ENCODE peak calls at places on chromosomes 11 and 22, in ten cellular contexts. M is right lobe of liver; P is thoracic aorta; S is cardiac muscle cell; O is upper lobe of left lung; J is sigmoid colon; X is colonic mucosa; I is uterus; L is psoas muscle; D is CD8-positive, alpha-beta T cell. T is an unnamed sample. For H3K36me3 and H3K9me3, the result is how much of the 10 kb centered on the place peaks cover.

GRCh38 chr11:111283945-111284481 is 14.3 kb upstream of the POU2AF3 start:
- DNase-seq in M (no peak), P (no peak), S (no peak), O (peak), J (no peak), X (peak), I (no peak), L (no peak), D (no peak), T (peak)

GRCh38 chr11:112320668-112321067 is 60.0 kb upstream of the PLET1 start:
- DNase-seq in M (peak), P (peak), S (peak), O (no peak), J (peak), X (peak), I (peak), L (peak), D (no peak), T (peak)

GRCh38 chr11:97890466-97890865 is 1130.3 kb upstream of the CNTN5 start:
- DNase-seq in M (no peak), P (no peak), S (no peak), O (no peak), J (no peak), X (no peak), I (no peak), L (no peak), D (no peak), T (no peak)

GRCh38 chr11:22627421-22627820 is 1.8 kb upstream of the FANCF start:
- DNase-seq in M (no peak), P (no peak), S (no peak), O (no peak), J (no peak), X (no peak), I (no peak), L (no peak), D (no peak), T (no peak)

GRCh38 chr11:67270256-67271211 is 4.3 kb downstream of the GRK2 start:
- DNase-seq in M (no peak), P (no peak), S (no peak), O (no peak), J (peak), X (peak), I (peak), L (peak), D (peak), T (peak)

GRCh38 chr11:32615422-32615821 is 31.8 kb downstream of the EIF3M start:
- DNase-seq in M (no peak), P (no peak), S (peak), O (no peak), J (no peak), X (no peak), I (no peak), L (no peak), D (no peak), T (no peak)

GRCh38 chr11:16804104-16804947 is 65.9 kb downstream of the C11orf58 start:
- DNase-seq in M (peak), P (no peak), S (no peak), O (no peak), J (no peak), X (peak), I (no peak), L (no peak), D (no peak), T (peak)

GRCh38 chr22:24185001-24185500 is 3.8 kb downstream of the SUSD2 start:
- DNase-seq in M (no peak), P (no peak), S (no peak), O (peak), J (peak), X (no peak), I (no peak), L (no peak), D (no peak), T (no peak)

GRCh38 chr11:41051919-41052630 is 407.4 kb downstream of the LRRC4C start:
- DNase-seq in M (no peak), P (no peak), S (no peak), O (no peak), J (no peak), X (no peak), I (no peak), L (no peak), D (no peak), T (no peak)

GRCh38 chr11:22807855-22808558 is 21.6 kb downstream of the SVIP start:
- DNase-seq in M (no peak), P (no peak), S (no peak), O (no peak), J (no peak), X (no peak), I (no peak), L (no peak), D (no peak), T (no peak)

GRCh38 chr11:69497221-69497787 is 15.8 kb downstream of the LINC01488 start:
- DNase-seq in M (peak), P (peak), S (peak), O (peak), J (peak), X (no peak), I (peak), L (peak), D (no peak), T (peak)

GRCh38 chr22:20863356-20863755 is 4.5 kb downstream of the SNAP29 start:
- DNase-seq in M (no peak), P (no peak), S (no peak), O (no peak), J (no peak), X (no peak), I (no peak), L (no peak), D (no peak), T (no peak)

GRCh38 chr11:7576671-7577225 is 62.9 kb downstream of the PPFIBP2 start:
- DNase-seq in M (no peak), P (no peak), S (peak), O (peak), J (peak), X (peak), I (peak), L (peak), D (no peak), T (no peak)

GRCh38 chr11:57290288-57290687 is 34.5 kb downstream of the TNKS1BP1 start:
- DNase-seq in M (no peak), P (no peak), S (no peak), O (no peak), J (no peak), X (no peak), I (no peak), L (no peak), D (no peak), T (no peak)

GRCh38 chr11:61890536-61891330 is 612 bp downstream of the FADS3 start:
- DNase-seq in M (peak), P (peak), S (peak), O (no peak), J (peak), X (peak), I (peak), L (peak), D (peak), T (peak)
- TF ChIP-seq CTCF in M (no peak), P (no peak), S (no peak), O (no peak), J (no peak), X (no peak), I (no peak), L (no peak), D (no peak), T (no peak)

GRCh38 chr11:83047515-83048225 is 24.0 kb downstream of the RAB30 start:
- DNase-seq in M (no peak), P (no peak), S (no peak), O (no peak), J (no peak), X (no peak), I (no peak), L (no peak), D (no peak), T (no peak)
- H3K36me3 ChIP-seq in M (under half), P (under half), S (under half), O (under half), J (under half), X (under half), I (under half), L (under half), D (under half), T (under half)

DNA sequence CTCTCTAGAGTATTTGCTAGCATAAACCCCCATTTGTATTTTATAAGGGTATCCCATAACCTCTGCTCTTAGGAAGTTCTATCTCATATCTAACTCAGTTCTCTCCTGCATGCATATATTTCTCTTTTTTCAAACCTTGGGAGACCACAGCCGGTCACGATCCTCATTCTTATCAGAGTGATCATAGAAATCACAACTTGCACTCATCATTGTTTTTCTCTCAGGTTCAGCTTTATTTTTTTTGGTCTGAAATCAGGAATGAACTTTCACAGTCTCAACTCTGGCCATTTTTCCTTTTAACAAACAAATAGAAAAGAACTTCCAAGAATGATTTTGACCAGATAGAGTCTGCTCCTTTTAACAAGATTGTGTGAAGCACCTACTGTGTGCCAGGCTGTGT is 98.6 kb upstream of the BLID start:
- DNase-seq in M (no peak), P (no peak), S (no peak), O (no peak), J (no peak), X (no peak), I (no peak), L (no peak), D (no peak), T (no peak)
- H3K9me3 ChIP-seq in M (under half), P (under half), S (under half), O (under half), J (under half), X (under half), I (under half), L (under half), D (under half), T (under half)

GRCh38 chr11:84714316-84714780 is 912.8 kb downstream of the DLG2 start:
- DNase-seq in M (peak), P (no peak), S (peak), O (no peak), J (no peak), X (peak), I (no peak), L (peak), D (peak), T (no peak)
- TF ChIP-seq CTCF in M (peak), P (no peak), S (peak), O (no peak), J (no peak), X (peak), I (no peak), L (peak), D (no peak), T (peak)

T was measured in mucosa of descending colon.